ENCODE peak calls at places on chromosome 9, in seven cellular contexts. One of them, this sample, is unnamed.

GRCh38 chr9:137312852-137313325 is 10.8 kb upstream of the NRARP start:
- DNase-seq in M059J: no peak
- DNase-seq in stimulated activated CD4-positive, alpha-beta T cell treated with anti-CD3 and anti-CD28 coated beads, Interleukin-1b, Interleukin-23, amount 100 ng/mL, for 48 hours: no peak
- DNase-seq in EL: no peak
- DNase-seq in GM04504: no peak
- DNase-seq in fibroblast of villous mesenchyme: no peak
- DNase-seq in activated T-helper 1 cell treated with anti-CD3 and anti-CD28 coated beads, Interleukin-2, amount 50 U/mL, for 16 hours: no peak
- DNase-seq in this sample: peak

GRCh38 chr9:19201899-19202891 is 28.3 kb upstream of the DENND4C start:
- DNase-seq in EL: no peak
- DNase-seq in stimulated activated CD4-positive, alpha-beta T cell treated with anti-CD3 and anti-CD28 coated beads, Interleukin-1b, Interleukin-23, amount 100 ng/mL, for 48 hours: no peak
- DNase-seq in fibroblast of villous mesenchyme: peak
- DNase-seq in M059J: peak
- DNase-seq in GM04504: no peak
- DNase-seq in activated T-helper 1 cell treated with anti-CD3 and anti-CD28 coated beads, Interleukin-2, amount 50 U/mL, for 16 hours: no peak
- DNase-seq in this sample: no peak

GRCh38 chr9:7721291-7721690 is 78.3 kb downstream of the DMAC1 start:
- DNase-seq in M059J: no peak
- DNase-seq in EL: no peak
- DNase-seq in fibroblast of villous mesenchyme: no peak
- DNase-seq in activated T-helper 1 cell treated with anti-CD3 and anti-CD28 coated beads, Interleukin-2, amount 50 U/mL, for 16 hours: no peak
- DNase-seq in stimulated activated CD4-positive, alpha-beta T cell treated with anti-CD3 and anti-CD28 coated beads, Interleukin-1b, Interleukin-23, amount 100 ng/mL, for 48 hours: no peak
- DNase-seq in GM04504: no peak
- DNase-seq in this sample: no peak

GRCh38 chr9:110125207-110125751 is 82.7 kb downstream of the C9orf152 start:
- DNase-seq in GM04504: peak
- DNase-seq in EL: peak
- DNase-seq in M059J: no peak
- DNase-seq in activated T-helper 1 cell treated with anti-CD3 and anti-CD28 coated beads, Interleukin-2, amount 50 U/mL, for 16 hours: no peak
- DNase-seq in stimulated activated CD4-positive, alpha-beta T cell treated with anti-CD3 and anti-CD28 coated beads, Interleukin-1b, Interleukin-23, amount 100 ng/mL, for 48 hours: no peak
- DNase-seq in fibroblast of villous mesenchyme: peak
- DNase-seq in this sample: peak

GRCh38 chr9:134328841-134329575 is 2.8 kb downstream of the RXRA start:
- DNase-seq in activated T-helper 1 cell treated with anti-CD3 and anti-CD28 coated beads, Interleukin-2, amount 50 U/mL, for 16 hours: no peak
- DNase-seq in GM04504: no peak
- DNase-seq in stimulated activated CD4-positive, alpha-beta T cell treated with anti-CD3 and anti-CD28 coated beads, Interleukin-1b, Interleukin-23, amount 100 ng/mL, for 48 hours: no peak
- DNase-seq in EL: peak
- DNase-seq in fibroblast of villous mesenchyme: peak
- DNase-seq in M059J: no peak
- DNase-seq in this sample: no peak

GRCh38 chr9:83598487-83598886 is 24.5 kb upstream of the IDNK start:
- DNase-seq in fibroblast of villous mesenchyme: peak
- DNase-seq in GM04504: no peak
- DNase-seq in activated T-helper 1 cell treated with anti-CD3 and anti-CD28 coated beads, Interleukin-2, amount 50 U/mL, for 16 hours: no peak
- DNase-seq in EL: no peak
- DNase-seq in M059J: no peak
- DNase-seq in stimulated activated CD4-positive, alpha-beta T cell treated with anti-CD3 and anti-CD28 coated beads, Interleukin-1b, Interleukin-23, amount 100 ng/mL, for 48 hours: no peak
- DNase-seq in this sample: no peak

GRCh38 chr9:137479315-137479861 is 20.3 kb upstream of the NSMF start:
- DNase-seq in M059J: no peak
- DNase-seq in activated T-helper 1 cell treated with anti-CD3 and anti-CD28 coated beads, Interleukin-2, amount 50 U/mL, for 16 hours: no peak
- DNase-seq in stimulated activated CD4-positive, alpha-beta T cell treated with anti-CD3 and anti-CD28 coated beads, Interleukin-1b, Interleukin-23, amount 100 ng/mL, for 48 hours: no peak
- DNase-seq in fibroblast of villous mesenchyme: peak
- DNase-seq in EL: no peak
- DNase-seq in GM04504: no peak
- DNase-seq in this sample: no peak

GRCh38 chr9:33263936-33264472 is 504 bp downstream of the BAG1 start:
- DNase-seq in M059J: peak
- DNase-seq in activated T-helper 1 cell treated with anti-CD3 and anti-CD28 coated beads, Interleukin-2, amount 50 U/mL, for 16 hours: no peak
- DNase-seq in GM04504: no peak
- DNase-seq in EL: peak
- DNase-seq in stimulated activated CD4-positive, alpha-beta T cell treated with anti-CD3 and anti-CD28 coated beads, Interleukin-1b, Interleukin-23, amount 100 ng/mL, for 48 hours: peak
- DNase-seq in fibroblast of villous mesenchyme: peak
- DNase-seq in this sample: peak

GRCh38 chr9:112174223-112174964 is 703 bp downstream of the SUSD1 start:
- DNase-seq in M059J: peak
- DNase-seq in stimulated activated CD4-positive, alpha-beta T cell treated with anti-CD3 and anti-CD28 coated beads, Interleukin-1b, Interleukin-23, amount 100 ng/mL, for 48 hours: peak
- DNase-seq in fibroblast of villous mesenchyme: peak
- DNase-seq in GM04504: no peak
- DNase-seq in activated T-helper 1 cell treated with anti-CD3 and anti-CD28 coated beads, Interleukin-2, amount 50 U/mL, for 16 hours: peak
- DNase-seq in EL: peak
- DNase-seq in this sample: peak